ENCODE peak calls at places on chromosomes 16 and 17, in eight cellular contexts. N is NCI-H2171 treated with DMSO at 0.1 percent for 48 hours; Q is activated CD8-positive, alpha-beta T cell treated with anti-CD3 and anti-CD28 coated beads for 36 hours; V is cardiac muscle cell; M is effector CD8-positive, alpha-beta T cell; B is NCI-H187; U is Peyer's patch; C is nucleus accumbens. R is an unnamed sample.
A peak's percentile ranks its signal among the peaks of the same experiment; 100 is the strongest.

GRCh38 chr16:709651-710499 is 4.3 kb upstream of the FBXL16 start:
- DNase-seq in N (peak; percentile 93), C (peak; percentile 83), V (peak; percentile 91), M (no peak), B (peak; percentile 97), Q (peak; percentile 55), U (no peak), R (peak; percentile 80)

GRCh38 chr16:75385507-75386152 is 47.7 kb downstream of the CFDP1 start:
- DNase-seq in Q (no peak), M (no peak), C (no peak), B (peak; percentile 7), V (peak; percentile 80), U (no peak), N (peak; percentile 83), R (peak; percentile 32)

GRCh38 chr17:39954876-39955275 is 7.9 kb upstream of the GSDMA start:
- DNase-seq in B (no peak), N (no peak), U (no peak), Q (no peak), V (no peak), M (no peak), C (no peak), R (no peak)

GRCh38 chr16:84143784-84144199 is 1.2 kb downstream of the HSDL1 start:
- DNase-seq in M (no peak), N (no peak), V (peak; percentile 48), C (no peak), B (no peak), U (no peak), Q (peak; percentile 20), R (no peak)

GRCh38 chr16:49048557-49048956 is 233.1 kb downstream of the CBLN1 start:
- DNase-seq in Q (no peak), N (no peak), B (no peak), V (no peak), C (peak; percentile 27), U (no peak), M (no peak), R (no peak)

GRCh38 chr16:87143661-87144121 is 173.5 kb downstream of the C16orf95 start:
- DNase-seq in B (no peak), C (no peak), U (no peak), N (no peak), M (no peak), V (no peak), Q (no peak), R (peak; percentile 42)

GRCh38 chr16:20181949-20182348 is 108.3 kb upstream of the GPR139 start:
- DNase-seq in C (no peak), U (no peak), M (no peak), N (no peak), B (no peak), V (no peak), Q (no peak), R (no peak)

GRCh38 chr17:7557825-7558543 is 566 bp upstream of the TNFSF13 start:
- DNase-seq in B (no peak), Q (peak; percentile 40), N (no peak), V (peak; percentile 38), C (peak; percentile 62), U (peak; percentile 77), M (no peak), R (no peak)

GRCh38 chr17:34499576-34499975 is 79.8 kb upstream of the TMEM132E start:
- DNase-seq in M (no peak), U (no peak), N (no peak), C (no peak), V (peak; percentile 80), B (no peak), Q (peak; percentile 35), R (peak; percentile 48)

GRCh38 chr17:79331492-79331891 is 256.9 kb downstream of the ENGASE start:
- DNase-seq in C (no peak), M (no peak), B (peak; percentile 60), V (no peak), U (no peak), Q (no peak), N (peak; percentile 64), R (no peak)

GRCh38 chr16:80174416-80174815 is 366.4 kb upstream of the DYNLRB2 start:
- DNase-seq in N (no peak), Q (no peak), V (no peak), U (no peak), M (no peak), C (no peak), B (no peak), R (no peak)

GRCh38 chr17:48583708-48584582 is 5.8 kb upstream of the HOXB4 start:
- DNase-seq in N (no peak), B (no peak), V (no peak), Q (no peak), U (no peak), C (no peak), M (no peak), R (no peak)

GRCh38 chr17:36136031-36136430 is 32.4 kb downstream of the CCL4 start:
- DNase-seq in B (no peak), M (no peak), Q (no peak), U (no peak), C (no peak), V (no peak), N (no peak), R (no peak)

GRCh38 chr16:28591355-28591754 is 5.5 kb downstream of the SULT1A2 start:
- DNase-seq in Q (no peak), V (no peak), B (no peak), N (no peak), U (no peak), C (no peak), M (no peak), R (no peak)

GRCh38 chr17:41539979-41540701 is 12.0 kb upstream of the KRT19 start:
- DNase-seq in M (no peak), Q (no peak), C (no peak), B (no peak), V (no peak), N (peak; percentile 80), U (no peak), R (no peak)

GRCh38 chr17:7242717-7243576 is 698 bp upstream of the GABARAP start:
- DNase-seq in V (peak; percentile 98), M (peak; percentile 93), Q (peak; percentile 96), B (peak; percentile 71), U (peak; percentile 97), C (peak; percentile 92), N (peak; percentile 96), R (peak; percentile 87)

GRCh38 chr17:71438631-71439146 is 682.1 kb upstream of the SOX9 start:
- DNase-seq in U (no peak), B (peak; percentile 77), V (peak; percentile 10), N (peak; percentile 97), M (no peak), Q (no peak), C (no peak), R (no peak)

GRCh38 chr16:4682616-4683254 is 10.6 kb upstream of the NUDT16L1 start:
- DNase-seq in N (no peak), C (no peak), V (peak; percentile 42), M (peak; percentile 11), Q (peak; percentile 64), B (no peak), U (no peak), R (peak; percentile 50)

R was measured in NT2/D1.